ENCODE peak calls at places on chromosomes 16 and 17, in six cellular contexts. One of them, this sample, is unnamed.

GRCh38 chr16:50838165-50838564 is 96.3 kb downstream of the CYLD start:
- DNase-seq in gastrocnemius medialis: no peak
- DNase-seq in HEK293T: no peak
- DNase-seq in endothelial cell of umbilical vein: no peak
- DNase-seq in SHP77 treated with DMSO at 0.1 percent for 48 hours: no peak
- DNase-seq in activated B cell treated with CpG ODN at 0.5 μM for 24 hours: no peak
- DNase-seq in this sample: no peak

GRCh38 chr17:7548585-7549400 is at the start of gene TNFSF12:
- DNase-seq in gastrocnemius medialis: peak; percentile 35
- DNase-seq in HEK293T: peak; percentile 50
- DNase-seq in endothelial cell of umbilical vein: peak; percentile 40
- DNase-seq in SHP77 treated with DMSO at 0.1 percent for 48 hours: no peak
- DNase-seq in activated B cell treated with CpG ODN at 0.5 μM for 24 hours: peak; percentile 55
- DNase-seq in this sample: no peak

GRCh38 chr17:28623696-28624095 is 9.7 kb upstream of the RSKR start:
- DNase-seq in gastrocnemius medialis: peak; percentile 70
- DNase-seq in HEK293T: no peak
- DNase-seq in endothelial cell of umbilical vein: no peak
- DNase-seq in SHP77 treated with DMSO at 0.1 percent for 48 hours: no peak
- DNase-seq in activated B cell treated with CpG ODN at 0.5 μM for 24 hours: no peak
- DNase-seq in this sample: no peak

GRCh38 chr17:63029520-63029919 is 63.5 kb downstream of the TANC2 start:
- DNase-seq in gastrocnemius medialis: no peak
- DNase-seq in HEK293T: no peak
- DNase-seq in endothelial cell of umbilical vein: peak; percentile 34
- DNase-seq in SHP77 treated with DMSO at 0.1 percent for 48 hours: no peak
- DNase-seq in activated B cell treated with CpG ODN at 0.5 μM for 24 hours: no peak
- DNase-seq in this sample: no peak

GRCh38 chr17:5592382-5592781 is 8.1 kb upstream of the NLRP1 start:
- DNase-seq in gastrocnemius medialis: no peak
- DNase-seq in HEK293T: peak; percentile 26
- DNase-seq in endothelial cell of umbilical vein: peak; percentile 55
- DNase-seq in SHP77 treated with DMSO at 0.1 percent for 48 hours: peak; percentile 37
- DNase-seq in activated B cell treated with CpG ODN at 0.5 μM for 24 hours: no peak
- DNase-seq in this sample: no peak

GRCh38 chr16:83453977-83454376 is 353.8 kb upstream of the HSBP1 start:
- DNase-seq in gastrocnemius medialis: no peak
- DNase-seq in HEK293T: no peak
- DNase-seq in endothelial cell of umbilical vein: no peak
- DNase-seq in SHP77 treated with DMSO at 0.1 percent for 48 hours: no peak
- DNase-seq in activated B cell treated with CpG ODN at 0.5 μM for 24 hours: no peak
- DNase-seq in this sample: no peak

GRCh38 chr17:81967533-81968395 is 6.8 kb upstream of the NOTUM start:
- DNase-seq in gastrocnemius medialis: peak; percentile 78
- DNase-seq in HEK293T: no peak
- DNase-seq in endothelial cell of umbilical vein: no peak
- DNase-seq in SHP77 treated with DMSO at 0.1 percent for 48 hours: peak; percentile 62
- DNase-seq in activated B cell treated with CpG ODN at 0.5 μM for 24 hours: peak; percentile 46
- DNase-seq in this sample: no peak

GRCh38 chr17:8221663-8222379 is 11.4 kb upstream of the AURKB start:
- DNase-seq in gastrocnemius medialis: peak; percentile 81
- DNase-seq in HEK293T: peak; percentile 51
- DNase-seq in endothelial cell of umbilical vein: peak; percentile 94
- DNase-seq in SHP77 treated with DMSO at 0.1 percent for 48 hours: peak; percentile 83
- DNase-seq in activated B cell treated with CpG ODN at 0.5 μM for 24 hours: peak; percentile 79
- DNase-seq in this sample: peak; percentile 49

GRCh38 chr17:63996430-63997182 is 1.5 kb upstream of the PRR29 start:
- DNase-seq in gastrocnemius medialis: no peak
- DNase-seq in HEK293T: no peak
- DNase-seq in endothelial cell of umbilical vein: no peak
- DNase-seq in SHP77 treated with DMSO at 0.1 percent for 48 hours: no peak
- DNase-seq in activated B cell treated with CpG ODN at 0.5 μM for 24 hours: peak; percentile 10
- DNase-seq in this sample: no peak

GRCh38 chr17:45172541-45173286 is 11.0 kb downstream of the HEXIM2 start:
- DNase-seq in gastrocnemius medialis: peak; percentile 85
- DNase-seq in HEK293T: no peak
- DNase-seq in endothelial cell of umbilical vein: no peak
- DNase-seq in SHP77 treated with DMSO at 0.1 percent for 48 hours: peak; percentile 70
- DNase-seq in activated B cell treated with CpG ODN at 0.5 μM for 24 hours: peak; percentile 52
- DNase-seq in this sample: no peak

GRCh38 chr16:84791501-84791900 is 28.3 kb upstream of the CRISPLD2 start:
- DNase-seq in gastrocnemius medialis: no peak
- DNase-seq in HEK293T: no peak
- DNase-seq in endothelial cell of umbilical vein: no peak
- DNase-seq in SHP77 treated with DMSO at 0.1 percent for 48 hours: no peak
- DNase-seq in activated B cell treated with CpG ODN at 0.5 μM for 24 hours: no peak
- DNase-seq in this sample: no peak

GRCh38 chr17:41150026-41150425 is 401 bp upstream of the KRTAP4-5 start:
- DNase-seq in gastrocnemius medialis: no peak
- DNase-seq in HEK293T: no peak
- DNase-seq in endothelial cell of umbilical vein: no peak
- DNase-seq in SHP77 treated with DMSO at 0.1 percent for 48 hours: no peak
- DNase-seq in activated B cell treated with CpG ODN at 0.5 μM for 24 hours: no peak
- DNase-seq in this sample: no peak

GRCh38 chr17:17348872-17349723 is 45.9 kb downstream of the NT5M start:
- DNase-seq in gastrocnemius medialis: no peak
- DNase-seq in HEK293T: no peak
- DNase-seq in endothelial cell of umbilical vein: no peak
- DNase-seq in SHP77 treated with DMSO at 0.1 percent for 48 hours: no peak
- DNase-seq in activated B cell treated with CpG ODN at 0.5 μM for 24 hours: no peak
- DNase-seq in this sample: no peak

GRCh38 chr16:48497932-48498760 is 111.8 kb downstream of the N4BP1 start:
- DNase-seq in gastrocnemius medialis: no peak
- DNase-seq in HEK293T: no peak
- DNase-seq in endothelial cell of umbilical vein: no peak
- DNase-seq in SHP77 treated with DMSO at 0.1 percent for 48 hours: peak; percentile 31
- DNase-seq in activated B cell treated with CpG ODN at 0.5 μM for 24 hours: no peak
- DNase-seq in this sample: no peak

GRCh38 chr17:13835151-13835550 is 233.4 kb upstream of the HS3ST3A1 start:
- DNase-seq in gastrocnemius medialis: no peak
- DNase-seq in HEK293T: no peak
- DNase-seq in endothelial cell of umbilical vein: no peak
- DNase-seq in SHP77 treated with DMSO at 0.1 percent for 48 hours: no peak
- DNase-seq in activated B cell treated with CpG ODN at 0.5 μM for 24 hours: no peak
- DNase-seq in this sample: no peak

GRCh38 chr16:70396209-70396904 is 42.5 kb downstream of the ST3GAL2 start:
- DNase-seq in gastrocnemius medialis: no peak
- DNase-seq in HEK293T: peak; percentile 40
- DNase-seq in endothelial cell of umbilical vein: no peak
- DNase-seq in SHP77 treated with DMSO at 0.1 percent for 48 hours: no peak
- DNase-seq in activated B cell treated with CpG ODN at 0.5 μM for 24 hours: no peak
- DNase-seq in this sample: no peak

GRCh38 chr17:58172369-58173071 is 5.7 kb downstream of the OR4D2 start:
- DNase-seq in gastrocnemius medialis: no peak
- DNase-seq in HEK293T: peak; percentile 64
- DNase-seq in endothelial cell of umbilical vein: no peak
- DNase-seq in SHP77 treated with DMSO at 0.1 percent for 48 hours: no peak
- DNase-seq in activated B cell treated with CpG ODN at 0.5 μM for 24 hours: no peak
- DNase-seq in this sample: no peak

GRCh38 chr16:19008245-19008644 is 24.5 kb downstream of the TMC7 start:
- DNase-seq in gastrocnemius medialis: no peak
- DNase-seq in HEK293T: no peak
- DNase-seq in endothelial cell of umbilical vein: no peak
- DNase-seq in SHP77 treated with DMSO at 0.1 percent for 48 hours: no peak
- DNase-seq in activated B cell treated with CpG ODN at 0.5 μM for 24 hours: no peak
- DNase-seq in this sample: no peak

GRCh38 chr17:51118330-51119195 is 2.1 kb downstream of the SPAG9 start:
- DNase-seq in gastrocnemius medialis: peak; percentile 87
- DNase-seq in HEK293T: no peak
- DNase-seq in endothelial cell of umbilical vein: peak; percentile 47
- DNase-seq in SHP77 treated with DMSO at 0.1 percent for 48 hours: peak; percentile 98
- DNase-seq in activated B cell treated with CpG ODN at 0.5 μM for 24 hours: no peak
- DNase-seq in this sample: no peak

GRCh38 chr17:39235555-39236221 is 9.9 kb upstream of the STAC2 start:
- DNase-seq in gastrocnemius medialis: no peak
- DNase-seq in HEK293T: peak; percentile 80
- DNase-seq in endothelial cell of umbilical vein: peak; percentile 53
- DNase-seq in SHP77 treated with DMSO at 0.1 percent for 48 hours: peak; percentile 67
- DNase-seq in activated B cell treated with CpG ODN at 0.5 μM for 24 hours: no peak
- DNase-seq in this sample: peak; percentile 15

GRCh38 chr17:27631897-27632725 is 1.1 kb downstream of the LGALS9 start:
- DNase-seq in gastrocnemius medialis: no peak
- DNase-seq in HEK293T: no peak
- DNase-seq in endothelial cell of umbilical vein: no peak
- DNase-seq in SHP77 treated with DMSO at 0.1 percent for 48 hours: no peak
- DNase-seq in activated B cell treated with CpG ODN at 0.5 μM for 24 hours: no peak
- DNase-seq in this sample: no peak

GRCh38 chr17:76672270-76672851 is 28.8 kb upstream of the ST6GALNAC1 start:
- DNase-seq in gastrocnemius medialis: no peak
- DNase-seq in HEK293T: peak; percentile 6
- DNase-seq in endothelial cell of umbilical vein: no peak
- DNase-seq in SHP77 treated with DMSO at 0.1 percent for 48 hours: peak; percentile 14
- DNase-seq in activated B cell treated with CpG ODN at 0.5 μM for 24 hours: no peak
- DNase-seq in this sample: no peak

GRCh38 chr17:6162216-6162615 is 92.0 kb downstream of the WSCD1 start:
- DNase-seq in gastrocnemius medialis: no peak
- DNase-seq in HEK293T: peak; percentile 28
- DNase-seq in endothelial cell of umbilical vein: no peak
- DNase-seq in SHP77 treated with DMSO at 0.1 percent for 48 hours: no peak
- DNase-seq in activated B cell treated with CpG ODN at 0.5 μM for 24 hours: no peak
- DNase-seq in this sample: no peak

GRCh38 chr17:57900991-57901743 is 51.3 kb upstream of the MRPS23 start:
- DNase-seq in gastrocnemius medialis: no peak
- DNase-seq in HEK293T: no peak
- DNase-seq in endothelial cell of umbilical vein: no peak
- DNase-seq in SHP77 treated with DMSO at 0.1 percent for 48 hours: peak; percentile 80
- DNase-seq in activated B cell treated with CpG ODN at 0.5 μM for 24 hours: no peak
- DNase-seq in this sample: no peak

GRCh38 chr16:35221482-35222185 is 1762.2 kb downstream of the TP53TG3F start:
- DNase-seq in gastrocnemius medialis: no peak
- DNase-seq in HEK293T: no peak
- DNase-seq in endothelial cell of umbilical vein: no peak
- DNase-seq in SHP77 treated with DMSO at 0.1 percent for 48 hours: no peak
- DNase-seq in activated B cell treated with CpG ODN at 0.5 μM for 24 hours: no peak
- DNase-seq in this sample: no peak

GRCh38 chr17:6488008-6488539 is 43.8 kb downstream of the PIMREG start:
- DNase-seq in gastrocnemius medialis: no peak
- DNase-seq in HEK293T: no peak
- DNase-seq in endothelial cell of umbilical vein: no peak
- DNase-seq in SHP77 treated with DMSO at 0.1 percent for 48 hours: no peak
- DNase-seq in activated B cell treated with CpG ODN at 0.5 μM for 24 hours: no peak
- DNase-seq in this sample: no peak

GRCh38 chr17:79970576-79971068 is 65.0 kb downstream of the TBC1D16 start:
- DNase-seq in gastrocnemius medialis: no peak
- DNase-seq in HEK293T: peak; percentile 73
- DNase-seq in endothelial cell of umbilical vein: no peak
- DNase-seq in SHP77 treated with DMSO at 0.1 percent for 48 hours: peak; percentile 47
- DNase-seq in activated B cell treated with CpG ODN at 0.5 μM for 24 hours: no peak
- DNase-seq in this sample: no peak

GRCh38 chr16:21985524-21985923 is 15.4 kb downstream of the PDZD9 start:
- DNase-seq in gastrocnemius medialis: no peak
- DNase-seq in HEK293T: no peak
- DNase-seq in endothelial cell of umbilical vein: no peak
- DNase-seq in SHP77 treated with DMSO at 0.1 percent for 48 hours: no peak
- DNase-seq in activated B cell treated with CpG ODN at 0.5 μM for 24 hours: no peak
- DNase-seq in this sample: no peak

GRCh38 chr16:80924372-80924978 is 82.2 kb downstream of the CMC2 start:
- DNase-seq in gastrocnemius medialis: peak; percentile 35
- DNase-seq in HEK293T: peak; percentile 76
- DNase-seq in endothelial cell of umbilical vein: peak; percentile 80
- DNase-seq in SHP77 treated with DMSO at 0.1 percent for 48 hours: peak; percentile 53
- DNase-seq in activated B cell treated with CpG ODN at 0.5 μM for 24 hours: no peak
- DNase-seq in this sample: no peak

This sample was measured in pulmonary artery endothelial cell.